ENCODE peak calls at places on chromosomes 6 and 20, in nine cellular contexts. F is stimulated activated naive CD8-positive, alpha-beta T cell treated with anti-CD3 and anti-CD28 coated beads, Interleukin-15, Interleukin-2, amounts not matched to agents 100 U/mL and 50 U/mL, for 24 hours; E is sciatic nerve; M is neural crest cell; Y is HFFc6; S is AG10803; Z is NCI-H1105; A is endothelial cell; R is psoas muscle. N is an unnamed sample.
A peak's percentile ranks its signal among the peaks of the same experiment; 100 is the strongest.

GRCh38 chr6:111260570-111261298 is 173.4 kb downstream of the SLC16A10 start:
- DNase-seq in F (no peak), E (no peak), M (no peak), Y (peak; percentile 4), S (no peak), Z (no peak), A (no peak), R (no peak), N (no peak)

GRCh38 chr6:158150701-158151100 is 17.4 kb downstream of the SERAC1 start:
- DNase-seq in F (no peak), E (no peak), M (no peak), Y (peak; percentile 76), S (no peak), Z (no peak), A (no peak), R (no peak), N (no peak)

GRCh38 chr6:37979392-37980221 is 160.1 kb downstream of the ZFAND3 start:
- DNase-seq in F (no peak), E (no peak), M (no peak), Y (no peak), S (no peak), Z (peak; percentile 8), A (no peak), R (no peak), N (no peak)

GRCh38 chr6:148526145-148526544 is 183.5 kb downstream of the SASH1 start:
- DNase-seq in F (no peak), E (no peak), M (no peak), Y (no peak), S (no peak), Z (no peak), A (no peak), R (no peak), N (no peak)

GRCh38 chr6:85449818-85450577 is at the start of gene NT5E:
- DNase-seq in F (peak; percentile 73), E (peak; percentile 85), M (peak; percentile 50), Y (peak; percentile 77), S (peak; percentile 78), Z (peak; percentile 58), A (peak; percentile 71), R (peak; percentile 80), N (peak; percentile 87)

GRCh38 chr6:94049001-94049400 is 629.6 kb upstream of the EPHA7 start:
- DNase-seq in F (no peak), E (no peak), M (no peak), Y (no peak), S (no peak), Z (no peak), A (no peak), R (no peak), N (no peak)

GRCh38 chr20:1569417-1569861 is 11.9 kb upstream of the SIRPD start:
- DNase-seq in F (no peak), E (no peak), M (no peak), Y (peak; percentile 41), S (peak; percentile 9), Z (no peak), A (no peak), R (no peak), N (peak; percentile 30)

GRCh38 chr6:33689148-33689494 is 22.4 kb downstream of the UQCC2 start:
- DNase-seq in F (no peak), E (no peak), M (no peak), Y (no peak), S (no peak), Z (no peak), A (no peak), R (no peak), N (no peak)

GRCh38 chr20:43507150-43508080 is at the start of gene L3MBTL1:
- DNase-seq in F (peak; percentile 33), E (no peak), M (peak; percentile 40), Y (no peak), S (peak; percentile 25), Z (peak; percentile 25), A (peak; percentile 71), R (peak; percentile 38), N (peak; percentile 92)

GRCh38 chr6:129957941-129958898 is 60.2 kb upstream of the L3MBTL3 start:
- DNase-seq in F (no peak), E (no peak), M (no peak), Y (no peak), S (no peak), Z (no peak), A (no peak), R (no peak), N (no peak)

GRCh38 chr6:163935158-163935762 is 520.7 kb downstream of the QKI start:
- DNase-seq in F (no peak), E (no peak), M (no peak), Y (no peak), S (peak; percentile 2), Z (no peak), A (peak; percentile 21), R (no peak), N (no peak)

GRCh38 chr6:145018027-145018426 is 717.3 kb downstream of the EPM2A start:
- DNase-seq in F (no peak), E (no peak), M (no peak), Y (no peak), S (no peak), Z (no peak), A (no peak), R (no peak), N (no peak)

GRCh38 chr6:108942556-108943492 is 94.6 kb downstream of the ARMC2 start:
- DNase-seq in F (peak; percentile 60), E (no peak), M (no peak), Y (no peak), S (no peak), Z (no peak), A (peak; percentile 17), R (no peak), N (no peak)

GRCh38 chr6:24666097-24666615 is 543 bp downstream of the TDP2 start:
- DNase-seq in F (peak; percentile 43), E (peak; percentile 65), M (no peak), Y (peak; percentile 8), S (peak; percentile 25), Z (peak; percentile 54), A (peak; percentile 48), R (peak; percentile 27), N (peak; percentile 17)

GRCh38 chr6:104955491-104955890 is 1.4 kb upstream of the LIN28B start:
- DNase-seq in F (no peak), E (no peak), M (no peak), Y (no peak), S (no peak), Z (no peak), A (peak; percentile 63), R (no peak), N (no peak)

GRCh38 chr6:170135041-170135440 is 155.8 kb downstream of the DLL1 start:
- DNase-seq in F (no peak), E (peak; percentile 19), M (no peak), Y (no peak), S (no peak), Z (no peak), A (no peak), R (no peak), N (no peak)

GRCh38 chr6:29850011-29850553 is 22.5 kb downstream of the HLA-G start:
- DNase-seq in F (peak; percentile 52), E (no peak), M (no peak), Y (no peak), S (no peak), Z (no peak), A (no peak), R (peak; percentile 21), N (no peak)

GRCh38 chr6:107894821-107895396 is 63.1 kb downstream of the SEC63 start:
- DNase-seq in F (no peak), E (no peak), M (no peak), Y (no peak), S (peak; percentile 1), Z (no peak), A (no peak), R (no peak), N (no peak)

GRCh38 chr6:119276211-119276610 is 73.3 kb downstream of the MAN1A1 start:
- DNase-seq in F (no peak), E (no peak), M (no peak), Y (no peak), S (peak; percentile 74), Z (no peak), A (no peak), R (no peak), N (no peak)

GRCh38 chr6:85672623-85673022 is 29.9 kb upstream of the SYNCRIP start:
- DNase-seq in F (peak; percentile 7), E (no peak), M (no peak), Y (no peak), S (no peak), Z (no peak), A (no peak), R (no peak), N (no peak)

GRCh38 chr6:140256213-140256612 is 881.8 kb upstream of the CITED2 start:
- DNase-seq in F (no peak), E (no peak), M (no peak), Y (no peak), S (no peak), Z (no peak), A (no peak), R (no peak), N (no peak)

GRCh38 chr6:28474441-28475219 is 31.3 kb upstream of the ZSCAN23 start:
- DNase-seq in F (peak; percentile 14), E (no peak), M (peak; percentile 48), Y (peak; percentile 92), S (peak; percentile 83), Z (peak; percentile 61), A (peak; percentile 55), R (no peak), N (peak; percentile 40)

GRCh38 chr6:83914953-83915352 is 55.5 kb downstream of the CYB5R4 start:
- DNase-seq in F (no peak), E (no peak), M (no peak), Y (no peak), S (no peak), Z (no peak), A (no peak), R (no peak), N (no peak)

GRCh38 chr6:129364037-129364436 is 345.9 kb downstream of the ARHGAP18 start:
- DNase-seq in F (no peak), E (no peak), M (no peak), Y (no peak), S (no peak), Z (peak; percentile 97), A (no peak), R (no peak), N (no peak)

GRCh38 chr6:31829633-31830492 is 2.3 kb downstream of the HSPA1B start:
- DNase-seq in F (no peak), E (no peak), M (no peak), Y (peak; percentile 51), S (peak; percentile 51), Z (peak; percentile 37), A (no peak), R (no peak), N (peak; percentile 66)

GRCh38 chr6:15615837-15616236 is 47.0 kb downstream of the DTNBP1 start:
- DNase-seq in F (no peak), E (no peak), M (no peak), Y (no peak), S (no peak), Z (no peak), A (no peak), R (no peak), N (no peak)

GRCh38 chr6:84362180-84362821 is 134.9 kb upstream of the CEP162 start:
- DNase-seq in F (no peak), E (no peak), M (no peak), Y (no peak), S (no peak), Z (no peak), A (no peak), R (no peak), N (no peak)

GRCh38 chr6:51167468-51167867 is 348.8 kb downstream of the TFAP2B start:
- DNase-seq in F (no peak), E (no peak), M (no peak), Y (no peak), S (no peak), Z (no peak), A (no peak), R (no peak), N (no peak)

GRCh38 chr6:102051001-102051400 is 657.5 kb downstream of the GRIK2 start:
- DNase-seq in F (no peak), E (no peak), M (no peak), Y (no peak), S (no peak), Z (no peak), A (no peak), R (no peak), N (no peak)

GRCh38 chr6:64034331-64034730 is 398.7 kb downstream of the PHF3 start:
- DNase-seq in F (no peak), E (no peak), M (no peak), Y (no peak), S (no peak), Z (no peak), A (no peak), R (no peak), N (peak; percentile 37)

GRCh38 chr6:107510108-107510507 is 20.2 kb downstream of the SOBP start:
- DNase-seq in F (no peak), E (no peak), M (no peak), Y (no peak), S (no peak), Z (no peak), A (no peak), R (no peak), N (no peak)

N was measured in trophoblast cell.